ENCODE peak calls at places on chromosomes 13 and 19, in nine cellular contexts. F is HL-60, N is C1 segment of cervical spinal cord, Y is mesendoderm, Q is WTC11, T is brain microvascular endothelial cell, G is activated T-cell treated with anti-CD3 and anti-CD28 coated beads for 1 hour, H is NCI-H1417, R is HFFc6. B is an unnamed sample.
A peak's percentile ranks its signal among the peaks of the same experiment; 100 is the strongest.

GRCh38 chr19:47095707-47096704 is 17.6 kb downstream of the ZC3H4 start:
- DNase-seq in F (peak; percentile 93), N (no peak), Y (no peak), Q (no peak), T (no peak), G (no peak), H (no peak), R (no peak), B (no peak)

GRCh38 chr19:35216833-35217707 is 11.5 kb downstream of the FAM187B start:
- DNase-seq in F (peak; percentile 18), N (no peak), Y (peak; percentile 63), Q (peak; percentile 59), T (no peak), G (peak; percentile 17), H (peak; percentile 19), R (no peak), B (no peak)

GRCh38 chr13:102862624-102863210 is 16.9 kb downstream of the ERCC5 start:
- DNase-seq in F (no peak), N (no peak), Y (no peak), Q (no peak), T (no peak), G (no peak), H (no peak), R (no peak), B (no peak)

GRCh38 chr19:56955637-56956216 is 115.2 kb upstream of the PEG3 start:
- DNase-seq in F (no peak), N (no peak), Y (no peak), Q (no peak), T (no peak), G (no peak), H (no peak), R (no peak), B (no peak)

GRCh38 chr13:91142572-91142971 is 204.9 kb upstream of the MIR17HG start:
- DNase-seq in F (no peak), N (no peak), Y (no peak), Q (no peak), T (peak; percentile 85), G (no peak), H (peak; percentile 91), R (no peak), B (no peak)

GRCh38 chr19:56942749-56943148 is 102.2 kb upstream of the PEG3 start:
- DNase-seq in F (no peak), N (no peak), Y (peak; percentile 26), Q (no peak), T (no peak), G (no peak), H (no peak), R (no peak), B (no peak)

GRCh38 chr19:32227561-32228165 is 117.7 kb upstream of the ZNF507 start:
- DNase-seq in F (no peak), N (no peak), Y (peak; percentile 27), Q (peak; percentile 62), T (no peak), G (no peak), H (no peak), R (no peak), B (no peak)

GRCh38 chr13:52862358-52863206 is 14.1 kb upstream of the PCDH8 start:
- DNase-seq in F (peak; percentile 24), N (no peak), Y (peak; percentile 58), Q (peak; percentile 74), T (no peak), G (no peak), H (peak; percentile 66), R (no peak), B (no peak)

GRCh38 chr19:44808463-44809371 is at the start of gene BCAM:
- DNase-seq in F (no peak), N (peak; percentile 6), Y (peak; percentile 56), Q (peak; percentile 70), T (no peak), G (no peak), H (peak; percentile 62), R (no peak), B (no peak)

GRCh38 chr19:42023121-42023942 is 29.3 kb upstream of the ATP1A3 start:
- DNase-seq in F (peak; percentile 21), N (no peak), Y (peak; percentile 70), Q (peak; percentile 78), T (peak; percentile 15), G (no peak), H (no peak), R (peak; percentile 22), B (no peak)

GRCh38 chr19:29022599-29022998 is 190.4 kb downstream of the UQCRFS1 start:
- DNase-seq in F (no peak), N (no peak), Y (no peak), Q (no peak), T (no peak), G (no peak), H (no peak), R (no peak), B (no peak)

GRCh38 chr19:42028304-42029216 is 34.5 kb upstream of the ATP1A3 start:
- DNase-seq in F (no peak), N (no peak), Y (peak; percentile 80), Q (peak; percentile 93), T (no peak), G (peak; percentile 4), H (no peak), R (no peak), B (no peak)

GRCh38 chr19:44680536-44680935 is 9.3 kb downstream of the CEACAM19 start:
- DNase-seq in F (no peak), N (no peak), Y (no peak), Q (no peak), T (no peak), G (no peak), H (no peak), R (no peak), B (no peak)

GRCh38 chr19:33438016-33438671 is 64.6 kb downstream of the CEBPG start:
- DNase-seq in F (no peak), N (peak; percentile 33), Y (no peak), Q (no peak), T (no peak), G (no peak), H (peak; percentile 83), R (no peak), B (no peak)

GRCh38 chr19:13162749-13163608 is 12.8 kb downstream of the IER2 start:
- DNase-seq in F (peak; percentile 96), N (peak; percentile 80), Y (peak; percentile 99), Q (peak; percentile 96), T (peak; percentile 96), G (peak; percentile 67), H (peak; percentile 98), R (peak; percentile 97), B (peak; percentile 78)

GRCh38 chr13:30864352-30865130 is 41.5 kb upstream of the MEDAG start:
- DNase-seq in F (no peak), N (no peak), Y (peak; percentile 78), Q (no peak), T (peak; percentile 96), G (no peak), H (peak; percentile 70), R (peak; percentile 71), B (no peak)

GRCh38 chr19:43430142-43430710 is 15.5 kb downstream of the TEX101 start:
- DNase-seq in F (no peak), N (no peak), Y (peak; percentile 40), Q (peak; percentile 57), T (no peak), G (no peak), H (no peak), R (peak; percentile 38), B (no peak)

GRCh38 chr19:46515879-46516350 is 20.2 kb upstream of the PNMA8B start:
- DNase-seq in F (no peak), N (no peak), Y (peak; percentile 67), Q (no peak), T (peak; percentile 26), G (peak; percentile 33), H (peak; percentile 35), R (peak; percentile 27), B (no peak)

GRCh38 chr13:110466261-110466660 is 95.3 kb downstream of the RAB20 start:
- DNase-seq in F (no peak), N (no peak), Y (no peak), Q (no peak), T (no peak), G (no peak), H (peak; percentile 94), R (no peak), B (no peak)

GRCh38 chr13:33509642-33510229 is 224.2 kb upstream of the STARD13 start:
- DNase-seq in F (peak; percentile 69), N (peak; percentile 41), Y (peak; percentile 22), Q (no peak), T (no peak), G (no peak), H (no peak), R (peak; percentile 41), B (no peak)

GRCh38 chr19:409515-410242 is 732 bp upstream of the C2CD4C start:
- DNase-seq in F (no peak), N (no peak), Y (peak; percentile 32), Q (no peak), T (no peak), G (no peak), H (peak; percentile 91), R (no peak), B (no peak)

GRCh38 chr19:12484371-12485322 is at the start of gene ZNF709:
- DNase-seq in F (peak; percentile 84), N (peak; percentile 74), Y (peak; percentile 95), Q (peak; percentile 97), T (peak; percentile 80), G (peak; percentile 83), H (peak; percentile 97), R (peak; percentile 65), B (peak; percentile 84)

GRCh38 chr19:54338521-54338920 is 441 bp downstream of the LILRA4 start:
- DNase-seq in F (no peak), N (no peak), Y (no peak), Q (no peak), T (no peak), G (no peak), H (no peak), R (no peak), B (no peak)

GRCh38 chr19:50314724-50315700 is 14.2 kb downstream of the KCNC3 start:
- DNase-seq in F (no peak), N (no peak), Y (no peak), Q (peak; percentile 74), T (no peak), G (no peak), H (peak; percentile 46), R (no peak), B (no peak)

GRCh38 chr19:36441339-36441738 is 22.9 kb upstream of the ZFP82 start:
- DNase-seq in F (no peak), N (no peak), Y (no peak), Q (no peak), T (no peak), G (no peak), H (no peak), R (no peak), B (no peak)

GRCh38 chr19:4581381-4582111 is 22.1 kb upstream of the SEMA6B start:
- DNase-seq in F (no peak), N (no peak), Y (no peak), Q (peak; percentile 64), T (no peak), G (no peak), H (peak; percentile 64), R (no peak), B (no peak)

GRCh38 chr19:19627716-19628498 is at the start of gene LPAR2:
- DNase-seq in F (no peak), N (no peak), Y (peak; percentile 81), Q (peak; percentile 76), T (no peak), G (peak; percentile 78), H (peak; percentile 82), R (no peak), B (peak; percentile 76)

B was measured in T follicular helper cell.